ENCODE peak calls at places on chromosomes 4 and X, in eight cellular contexts. N is activated T-cell treated with anti-CD3 and anti-CD28 coated beads for 4 hours, R is substantia nigra, Y is GOT3, K is activated T-helper 1 cell treated with Interleukin-2 at 50 U/mL for 16 hours, U is T-helper 9 cell, F is GM13976, A is D341Med. M is an unnamed sample.

GRCh38 chr4:144355809-144356757 is 215.6 kb upstream of the GYPA start:
- DNase-seq in R (no peak), F (peak; percentile 15), U (no peak), K (no peak), A (peak; percentile 31), Y (no peak), N (no peak), M (peak; percentile 47)

GRCh38 chr4:26208237-26208985 is 112.4 kb upstream of the RBPJ start:
- DNase-seq in K (no peak), A (no peak), R (peak; percentile 34), F (no peak), N (no peak), Y (no peak), U (no peak), M (no peak)

GRCh38 chr4:150244600-150244999 is 166.4 kb downstream of the DCLK2 start:
- DNase-seq in Y (no peak), U (no peak), R (no peak), F (no peak), A (no peak), N (no peak), K (no peak), M (no peak)

GRCh38 chr4:22514431-22514830 is 1.4 kb downstream of the ADGRA3 start:
- DNase-seq in N (no peak), R (no peak), Y (no peak), F (no peak), K (no peak), U (no peak), A (no peak), M (no peak)

GRCh38 chr4:128951316-128951715 is 141.8 kb downstream of the JADE1 start:
- DNase-seq in F (no peak), U (no peak), Y (no peak), R (no peak), N (no peak), K (no peak), A (no peak), M (no peak)

GRCh38 chr4:117801756-117802155 is 232.5 kb upstream of the NDST3 start:
- DNase-seq in A (no peak), N (no peak), K (no peak), R (no peak), Y (no peak), F (no peak), U (no peak), M (no peak)

GRCh38 chrX:120000490-120001246 is 57.1 kb upstream of the NKAP start:
- DNase-seq in Y (no peak), K (no peak), R (no peak), F (no peak), A (no peak), N (no peak), U (no peak), M (no peak)

GRCh38 chr4:139593091-139593564 is 37.1 kb upstream of the SETD7 start:
- DNase-seq in F (no peak), A (peak; percentile 67), Y (no peak), N (no peak), U (no peak), K (no peak), R (no peak), M (no peak)

GRCh38 chr4:102623622-102624021 is 122.5 kb downstream of the NFKB1 start:
- DNase-seq in N (no peak), U (no peak), F (no peak), A (peak; percentile 50), Y (no peak), R (no peak), K (no peak), M (no peak)

GRCh38 chr4:158566860-158567259 is 45.2 kb downstream of the RXFP1 start:
- DNase-seq in K (no peak), Y (no peak), F (no peak), U (no peak), N (no peak), A (no peak), R (no peak), M (no peak)

GRCh38 chr4:152992027-152992426 is 55.9 kb downstream of the FHDC1 start:
- DNase-seq in A (no peak), R (no peak), F (no peak), N (no peak), Y (no peak), U (no peak), K (no peak), M (no peak)

GRCh38 chrX:95058815-95059214 is 1384.8 kb downstream of the FAM133A start:
- DNase-seq in N (no peak), K (no peak), R (no peak), A (no peak), F (no peak), Y (no peak), U (no peak), M (no peak)

GRCh38 chr4:177558995-177559394 is 116.8 kb upstream of the AGA start:
- DNase-seq in A (peak; percentile 28), Y (no peak), K (no peak), N (no peak), R (no peak), F (no peak), U (no peak), M (no peak)

GRCh38 chrX:86829786-86830185 is 681.5 kb downstream of the DACH2 start:
- DNase-seq in F (no peak), A (no peak), N (no peak), R (no peak), Y (no peak), K (no peak), U (no peak), M (no peak)

GRCh38 chr4:4825431-4825830 is 34.0 kb upstream of the MSX1 start:
- DNase-seq in A (no peak), U (no peak), N (no peak), F (no peak), R (no peak), K (no peak), Y (no peak), M (no peak)

GRCh38 chr4:184370711-184371389 is 103.5 kb downstream of the IRF2 start:
- DNase-seq in N (no peak), U (no peak), A (no peak), R (no peak), K (no peak), Y (no peak), F (no peak), M (no peak)

GRCh38 chrX:70134116-70134477 is 850 bp downstream of the IGBP1 start:
- DNase-seq in R (no peak), N (no peak), A (peak; percentile 10), F (no peak), Y (no peak), U (no peak), K (no peak), M (no peak)

GRCh38 chr4:53713767-53714166 is 122.5 kb upstream of the LNX1 start:
- DNase-seq in F (no peak), N (no peak), K (no peak), Y (no peak), U (no peak), A (no peak), R (no peak), M (no peak)

GRCh38 chr4:183201331-183201730 is 102.3 kb downstream of the WWC2 start:
- DNase-seq in Y (no peak), N (no peak), K (no peak), A (no peak), U (no peak), F (no peak), R (no peak), M (no peak)

GRCh38 chr4:77040856-77041576 is 34.8 kb downstream of the CCNI start:
- DNase-seq in F (no peak), R (no peak), K (no peak), N (no peak), Y (no peak), U (no peak), A (no peak), M (no peak)

GRCh38 chrX:31228909-31229308 is 157.1 kb upstream of the FTHL17 start:
- DNase-seq in Y (no peak), F (peak; percentile 45), U (no peak), R (no peak), K (no peak), A (no peak), N (no peak), M (no peak)

GRCh38 chr4:86482851-86483490 is 111.1 kb upstream of the PTPN13 start:
- DNase-seq in F (no peak), N (no peak), A (no peak), R (no peak), Y (no peak), U (no peak), K (no peak), M (no peak)

GRCh38 chr4:121822796-121823504 is 733 bp downstream of the CCNA2 start:
- DNase-seq in Y (no peak), F (peak; percentile 61), A (peak; percentile 63), N (no peak), K (no peak), R (no peak), U (peak; percentile 10), M (no peak)

GRCh38 chrX:23888887-23889501 is 18.7 kb downstream of the APOO start:
- DNase-seq in F (no peak), R (no peak), A (no peak), N (no peak), K (no peak), U (no peak), Y (no peak), M (no peak)